ENCODE peak calls at places on chromosomes 12 and 14, in ten cellular contexts. X is GM23338; B is HFF-Myc; W is Caco-2; J is cerebellar nuclear complex; K is putamen; L is MV-4-11; A is endothelial cell; H is HEK293T; P is activated CD4-positive, alpha-beta T cell treated with anti-CD3 and anti-CD28 coated beads for 36 hours. U is an unnamed sample.

GRCh38 chr12:62898568-62898967 is 36.4 kb downstream of the PPM1H start:
- DNase-seq in A (no peak), J (no peak), W (no peak), B (no peak), K (no peak), L (peak; percentile 77), P (no peak), X (no peak), H (no peak), U (no peak)

GRCh38 chr12:79934309-79935020 is 432 bp downstream of the PPP1R12A start:
- DNase-seq in H (peak; percentile 28), B (no peak), K (peak; percentile 42), P (peak; percentile 72), X (peak; percentile 74), W (peak; percentile 53), L (peak; percentile 26), J (no peak), A (peak; percentile 58), U (peak; percentile 57)

GRCh38 chr14:101101456-101102056 is 198.0 kb upstream of the RTL1 start:
- DNase-seq in L (no peak), W (no peak), B (no peak), P (no peak), H (peak; percentile 0), J (no peak), K (no peak), A (no peak), X (no peak), U (no peak)

GRCh38 chr14:88225721-88226120 is 97.3 kb downstream of the KCNK10 start:
- DNase-seq in W (no peak), H (no peak), A (no peak), B (no peak), K (no peak), X (peak; percentile 14), L (no peak), J (no peak), P (no peak), U (no peak)

GRCh38 chr12:16165506-16165905 is 112.0 kb downstream of the SLC15A5 start:
- DNase-seq in J (no peak), K (peak; percentile 52), W (peak; percentile 58), A (peak; percentile 34), L (peak; percentile 50), X (peak; percentile 83), B (peak; percentile 12), P (peak; percentile 4), H (peak; percentile 40), U (no peak)

GRCh38 chr12:131003676-131004075 is 50.0 kb downstream of the ADGRD1 start:
- DNase-seq in B (no peak), J (no peak), W (no peak), H (no peak), P (no peak), A (no peak), X (no peak), K (no peak), L (no peak), U (no peak)

GRCh38 chr14:89440997-89441909 is 24.2 kb upstream of the FOXN3 start:
- DNase-seq in H (no peak), J (no peak), K (no peak), A (no peak), W (no peak), X (peak; percentile 96), P (no peak), B (no peak), L (no peak), U (no peak)

GRCh38 chr12:48536602-48537001 is 11.2 kb downstream of the OR8S1 start:
- DNase-seq in L (no peak), P (no peak), J (no peak), W (no peak), B (no peak), K (no peak), X (no peak), A (no peak), H (no peak), U (no peak)

GRCh38 chr14:49203676-49204075 is 382.5 kb downstream of the RPS29 start:
- DNase-seq in L (no peak), W (no peak), B (no peak), A (no peak), J (no peak), K (no peak), P (no peak), H (no peak), X (no peak), U (no peak)

GRCh38 chr12:82910246-82910893 is 223.7 kb downstream of the TMTC2 start:
- DNase-seq in H (no peak), B (no peak), P (no peak), X (peak; percentile 61), A (no peak), W (no peak), K (no peak), J (peak; percentile 7), L (no peak), U (no peak)

GRCh38 chr14:75150150-75150549 is 23.3 kb upstream of the NEK9 start:
- DNase-seq in X (no peak), J (no peak), B (no peak), W (no peak), L (peak; percentile 39), K (no peak), A (no peak), P (no peak), H (no peak), U (no peak)

GRCh38 chr14:51999084-51999483 is 9.7 kb downstream of the RTRAF start:
- DNase-seq in A (no peak), B (no peak), X (no peak), W (no peak), L (no peak), H (no peak), K (no peak), P (no peak), J (no peak), U (no peak)